ENCODE peak calls at places on chromosomes 2 and 18, in eight cellular contexts. E is left lung; W is CD8-positive, alpha-beta T cell; Q is heart right ventricle; F is upper lobe of left lung; T is naive thymus-derived CD4-positive, alpha-beta T cell; K is IMR-90; P is heart left ventricle. Y is an unnamed sample.

GRCh38 chr2:239379641-239380170 is 21.1 kb downstream of the HDAC4 start:
- DNase-seq in E (peak; percentile 81), F (peak; percentile 78), W (no peak), K (no peak), Q (no peak), P (no peak), T (no peak), Y (peak; percentile 45)

GRCh38 chr2:68193774-68194372 is 36.2 kb downstream of the PNO1 start:
- DNase-seq in T (no peak), F (no peak), P (no peak), W (no peak), Q (no peak), E (no peak), K (peak; percentile 77), Y (no peak)

GRCh38 chr2:128613876-128614275 is 295.2 kb upstream of the HS6ST1 start:
- DNase-seq in Q (no peak), W (no peak), F (no peak), T (no peak), P (no peak), E (no peak), K (no peak), Y (no peak)

GRCh38 chr2:99554238-99554637 is 64.4 kb upstream of the REV1 start:
- DNase-seq in P (no peak), E (no peak), Q (no peak), T (no peak), W (no peak), F (peak; percentile 64), K (no peak), Y (no peak)

GRCh38 chr18:21112543-21113105 is 1.0 kb upstream of the ROCK1 start:
- DNase-seq in W (no peak), P (no peak), K (peak; percentile 32), Q (no peak), T (no peak), F (no peak), E (no peak), Y (no peak)

GRCh38 chr2:12469053-12469625 is 247.6 kb upstream of the TRIB2 start:
- DNase-seq in K (peak; percentile 52), Q (no peak), E (no peak), P (no peak), T (no peak), F (no peak), W (no peak), Y (no peak)

GRCh38 chr2:85597241-85597640 is 1.7 kb downstream of the RNF181 start:
- DNase-seq in F (no peak), W (no peak), Q (no peak), E (no peak), K (no peak), P (no peak), T (no peak), Y (no peak)

GRCh38 chr18:76991021-76991688 is 141.4 kb downstream of the MBP start:
- DNase-seq in W (no peak), Q (no peak), T (no peak), E (no peak), F (no peak), P (no peak), K (no peak), Y (no peak)

GRCh38 chr2:88707003-88707402 is 15.5 kb downstream of the RPIA start:
- DNase-seq in Q (no peak), W (no peak), P (no peak), K (no peak), F (no peak), E (no peak), T (no peak), Y (no peak)

GRCh38 chr2:164896634-164897033 is 55.0 kb upstream of the COBLL1 start:
- DNase-seq in Q (no peak), W (no peak), K (peak; percentile 82), T (no peak), P (no peak), F (no peak), E (no peak), Y (no peak)

GRCh38 chr2:176527141-176527901 is 258.1 kb downstream of the MTX2 start:
- DNase-seq in E (no peak), T (no peak), W (no peak), Q (no peak), F (no peak), P (no peak), K (no peak), Y (no peak)

DNA sequence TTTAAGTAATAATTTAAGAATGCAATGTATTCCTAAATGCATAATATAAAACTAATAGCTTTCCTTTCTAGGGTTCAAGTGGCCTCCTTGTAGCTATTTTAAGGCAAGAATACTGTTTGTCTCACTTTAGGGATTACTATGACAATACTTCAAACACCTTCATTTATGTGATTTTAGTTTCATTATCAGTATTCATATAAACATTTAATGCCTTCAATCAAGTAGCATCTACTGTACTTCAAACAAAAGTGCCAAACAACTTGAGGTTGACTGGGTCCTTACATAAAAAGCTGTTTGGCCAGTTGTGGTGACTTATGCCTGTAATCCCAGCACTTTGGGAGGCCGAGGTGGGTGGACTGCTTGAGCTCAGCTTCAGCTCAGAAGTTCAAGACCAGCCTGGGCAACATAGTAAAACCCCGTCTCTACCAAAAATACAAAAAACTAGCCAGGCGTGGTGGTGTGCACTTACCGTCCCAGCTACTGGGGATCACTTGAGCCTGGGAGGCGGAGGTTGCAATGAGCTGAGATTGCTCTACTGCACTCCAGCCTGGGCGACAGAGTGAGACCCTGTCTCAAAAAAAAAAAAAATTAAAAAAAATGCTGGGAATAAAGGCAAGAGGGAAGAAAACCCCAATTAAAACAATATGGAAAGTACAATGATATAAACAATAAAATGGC is 9.3 kb downstream of the MEX3C start:
- DNase-seq in E (no peak), Q (no peak), F (no peak), P (no peak), W (no peak), T (no peak), K (no peak), Y (no peak)
- H3K4me1 ChIP-seq in E (peaks cover 31% of the 10 kb centered on the region), Q (peaks cover 23% of the 10 kb centered on the region), F (peaks cover 23% of the 10 kb centered on the region), P (peaks cover 27% of the 10 kb centered on the region), W (peaks cover 63% of the 10 kb centered on the region), T (peaks cover 30% of the 10 kb centered on the region), K (peaks cover 7% of the 10 kb centered on the region), Y (peaks cover 15% of the 10 kb centered on the region)

GRCh38 chr2:96869824-96870630 is at the start of gene SEMA4C:
- DNase-seq in E (peak; percentile 86), K (no peak), T (peak; percentile 79), W (peak; percentile 51), Q (peak; percentile 79), P (peak; percentile 72), F (peak; percentile 94), Y (no peak)

GRCh38 chr2:96873651-96874096 is 3.8 kb upstream of the SEMA4C start:
- DNase-seq in T (no peak), W (no peak), K (no peak), P (peak; percentile 87), Q (peak; percentile 75), F (no peak), E (peak; percentile 84), Y (no peak)

GRCh38 chr2:96874099-96874831 is 4.4 kb upstream of the SEMA4C start:
- DNase-seq in F (peak; percentile 81), K (no peak), W (no peak), P (no peak), T (no peak), E (peak; percentile 65), Q (no peak), Y (no peak)

GRCh38 chr2:96870631-96871255 is 863 bp upstream of the SEMA4C start:
- DNase-seq in F (no peak), K (no peak), W (peak; percentile 50), T (peak; percentile 73), E (peak; percentile 81), P (no peak), Q (peak; percentile 53), Y (no peak)

DNA sequence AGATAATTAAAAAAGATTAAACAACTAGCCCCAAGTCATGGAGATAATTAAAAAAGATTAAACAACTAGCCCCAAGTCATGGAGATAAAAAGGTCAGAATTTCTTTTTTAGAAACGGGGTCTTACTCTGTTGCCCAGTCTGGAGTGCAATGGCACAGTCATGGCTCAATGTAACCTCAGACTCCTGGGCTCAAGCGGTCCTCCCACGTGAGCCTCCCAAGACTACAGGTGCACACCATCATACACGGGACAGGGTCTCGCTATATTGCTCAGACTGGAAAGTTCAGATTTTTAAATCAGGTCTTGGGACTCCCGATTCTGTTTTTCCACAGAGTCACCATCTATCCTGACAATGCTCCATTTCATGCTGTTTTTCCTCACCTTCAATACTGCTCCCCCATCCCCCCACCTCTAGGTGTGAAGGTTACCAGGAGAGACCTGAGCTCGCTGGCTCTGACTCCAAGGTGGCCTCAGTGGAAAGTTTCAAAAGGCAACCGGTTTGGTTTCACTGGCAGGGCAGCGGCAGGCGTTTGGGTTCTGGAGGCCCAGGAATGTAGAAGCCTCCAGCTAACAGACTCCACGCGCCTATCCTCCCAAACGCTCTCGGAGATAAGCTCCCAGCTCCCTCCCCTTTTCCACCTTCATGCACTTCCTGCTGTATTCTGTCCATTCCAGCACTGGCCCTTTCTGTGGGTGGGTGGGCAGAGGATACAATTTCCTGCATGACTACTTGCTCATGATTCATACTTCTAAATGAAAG is 2.9 kb upstream of the SEMA4C start:
- DNase-seq in F (no peak), T (no peak), K (peak; percentile 70), W (no peak), Q (no peak), P (no peak), E (peak; percentile 26), Y (no peak)
- H3K4me1 ChIP-seq in F (peaks cover 37% of the 10 kb centered on the region), T (peaks cover 25% of the 10 kb centered on the region), K (peaks cover 11% of the 10 kb centered on the region), W (peaks cover 32% of the 10 kb centered on the region), Q (peaks cover 23% of the 10 kb centered on the region), P (peaks cover 33% of the 10 kb centered on the region), E (peaks cover 58% of the 10 kb centered on the region), Y (peaks cover 18% of the 10 kb centered on the region)

GRCh38 chr2:60552851-60553495 is 481 bp downstream of the BCL11A start:
- DNase-seq in K (no peak), F (peak; percentile 81), W (no peak), E (peak; percentile 68), P (no peak), T (no peak), Q (no peak), Y (no peak)
- H3K4me1 ChIP-seq in K (no peaks in the 10 kb centered on the region), F (peaks cover 61% of the 10 kb centered on the region), W (peaks cover 68% of the 10 kb centered on the region), E (peaks cover 89% of the 10 kb centered on the region), P (peaks cover 14% of the 10 kb centered on the region), T (peaks cover 33% of the 10 kb centered on the region), Q (peaks cover 34% of the 10 kb centered on the region), Y (peaks cover 10% of the 10 kb centered on the region)

DNA sequence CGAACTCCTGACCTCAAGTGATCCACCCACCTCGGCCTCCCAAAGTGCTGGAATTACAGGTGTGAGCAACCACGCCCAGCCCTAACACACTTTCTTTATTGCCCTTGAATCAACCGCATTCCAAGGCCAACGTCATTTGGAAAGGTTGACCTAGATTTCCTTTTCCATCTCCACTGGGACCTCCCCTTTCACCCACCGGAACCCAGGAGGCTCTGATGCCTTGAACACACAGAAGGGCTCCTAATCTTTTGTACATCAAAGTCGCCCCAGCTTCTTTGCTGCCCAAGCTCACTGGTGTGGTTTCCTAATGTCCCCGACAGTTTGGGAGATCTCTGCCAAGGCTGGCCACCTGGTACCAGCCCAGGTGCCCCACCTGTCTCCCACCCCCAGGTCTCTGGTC is 46.2 kb upstream of the CAB39 start:
- DNase-seq in E (no peak), K (no peak), T (no peak), P (no peak), W (no peak), Q (no peak), F (no peak), Y (no peak)
- H3K4me1 ChIP-seq in E (peaks cover 81% of the 10 kb centered on the region), K (peaks cover 28% of the 10 kb centered on the region), T (peaks cover 56% of the 10 kb centered on the region), P (no peaks in the 10 kb centered on the region), W (peaks cover 65% of the 10 kb centered on the region), Q (peaks cover 14% of the 10 kb centered on the region), F (peaks cover 28% of the 10 kb centered on the region), Y (peaks cover 27% of the 10 kb centered on the region)

DNA sequence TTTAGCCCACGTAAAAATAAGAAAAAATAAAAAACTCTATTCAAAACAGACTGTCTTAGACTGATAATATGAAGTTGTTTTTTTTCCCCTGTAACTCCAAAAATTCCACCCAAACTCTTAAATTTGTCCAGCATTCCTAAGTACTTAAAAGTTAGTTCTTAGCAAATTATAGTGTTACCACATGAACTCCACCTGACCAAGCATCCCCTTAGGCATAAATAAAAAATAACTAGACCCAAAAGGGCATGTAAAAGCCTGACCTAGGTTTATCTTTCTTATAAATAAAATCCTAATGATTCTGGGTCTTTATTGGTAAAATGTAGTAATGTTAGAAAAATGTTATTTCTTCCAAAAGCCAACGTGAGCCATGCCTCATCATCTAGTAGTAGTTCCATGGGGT is 54.3 kb downstream of the TTC21B start:
- DNase-seq in T (no peak), E (no peak), W (no peak), F (no peak), K (no peak), Q (no peak), P (no peak), Y (no peak)
- H3K4me1 ChIP-seq in T (no peaks in the 10 kb centered on the region), E (peaks cover 18% of the 10 kb centered on the region), W (no peaks in the 10 kb centered on the region), F (peaks cover 13% of the 10 kb centered on the region), K (peaks cover 2% of the 10 kb centered on the region), Q (no peaks in the 10 kb centered on the region), P (no peaks in the 10 kb centered on the region), Y (peaks cover 14% of the 10 kb centered on the region)